ENCODE peak calls at places on chromosome 16, in eight cellular contexts. One of them, this sample, is unnamed.

GRCh38 chr16:11572301-11572995 is 14.3 kb downstream of the LITAF start:
- DNase-seq in progenitor cell of endocrine pancreas: no peak
- DNase-seq in fibroblast of the aortic adventitia: no peak
- DNase-seq in ovary: no peak
- DNase-seq in nephron progenitor cell: no peak
- DNase-seq in adrenal gland: no peak
- DNase-seq in cardiac fibroblast: no peak
- DNase-seq in transverse colon: peak
- DNase-seq in this sample: no peak

GRCh38 chr16:66979011-66979717 is 9.2 kb upstream of the CES4A start:
- DNase-seq in adrenal gland: no peak
- DNase-seq in nephron progenitor cell: no peak
- DNase-seq in cardiac fibroblast: no peak
- DNase-seq in progenitor cell of endocrine pancreas: no peak
- DNase-seq in fibroblast of the aortic adventitia: no peak
- DNase-seq in transverse colon: no peak
- DNase-seq in ovary: no peak
- DNase-seq in this sample: no peak

GRCh38 chr16:69494993-69495392 is 70.6 kb downstream of the CYB5B start:
- DNase-seq in progenitor cell of endocrine pancreas: no peak
- DNase-seq in ovary: no peak
- DNase-seq in adrenal gland: no peak
- DNase-seq in cardiac fibroblast: peak
- DNase-seq in nephron progenitor cell: no peak
- DNase-seq in fibroblast of the aortic adventitia: no peak
- DNase-seq in transverse colon: peak
- DNase-seq in this sample: peak

GRCh38 chr16:77585852-77586251 is 136.5 kb upstream of the NUDT7 start:
- DNase-seq in nephron progenitor cell: no peak
- DNase-seq in cardiac fibroblast: peak
- DNase-seq in ovary: no peak
- DNase-seq in fibroblast of the aortic adventitia: peak
- DNase-seq in progenitor cell of endocrine pancreas: no peak
- DNase-seq in transverse colon: no peak
- DNase-seq in adrenal gland: no peak
- DNase-seq in this sample: no peak

GRCh38 chr16:7025616-7026190 is 306.9 kb upstream of the RBFOX1 start:
- DNase-seq in nephron progenitor cell: peak
- DNase-seq in transverse colon: peak
- DNase-seq in ovary: peak
- DNase-seq in adrenal gland: peak
- DNase-seq in fibroblast of the aortic adventitia: no peak
- DNase-seq in cardiac fibroblast: peak
- DNase-seq in progenitor cell of endocrine pancreas: peak
- DNase-seq in this sample: peak

GRCh38 chr16:30484887-30485286 is 12.3 kb downstream of the ITGAL start:
- DNase-seq in nephron progenitor cell: no peak
- DNase-seq in cardiac fibroblast: no peak
- DNase-seq in progenitor cell of endocrine pancreas: no peak
- DNase-seq in ovary: no peak
- DNase-seq in adrenal gland: no peak
- DNase-seq in transverse colon: no peak
- DNase-seq in fibroblast of the aortic adventitia: no peak
- DNase-seq in this sample: no peak

GRCh38 chr16:22938647-22939046 is 124.7 kb downstream of the HS3ST2 start:
- DNase-seq in nephron progenitor cell: no peak
- DNase-seq in ovary: no peak
- DNase-seq in fibroblast of the aortic adventitia: no peak
- DNase-seq in adrenal gland: no peak
- DNase-seq in progenitor cell of endocrine pancreas: no peak
- DNase-seq in transverse colon: no peak
- DNase-seq in cardiac fibroblast: no peak
- DNase-seq in this sample: no peak

GRCh38 chr16:16014329-16015224 is 65.2 kb downstream of the ABCC1 start:
- DNase-seq in ovary: peak
- DNase-seq in cardiac fibroblast: peak
- DNase-seq in progenitor cell of endocrine pancreas: no peak
- DNase-seq in transverse colon: peak
- DNase-seq in nephron progenitor cell: no peak
- DNase-seq in adrenal gland: peak
- DNase-seq in fibroblast of the aortic adventitia: peak
- DNase-seq in this sample: no peak

GRCh38 chr16:66170989-66171388 is 195.5 kb upstream of the CDH5 start:
- DNase-seq in progenitor cell of endocrine pancreas: no peak
- DNase-seq in cardiac fibroblast: no peak
- DNase-seq in ovary: no peak
- DNase-seq in adrenal gland: no peak
- DNase-seq in fibroblast of the aortic adventitia: no peak
- DNase-seq in nephron progenitor cell: no peak
- DNase-seq in transverse colon: no peak
- DNase-seq in this sample: no peak

GRCh38 chr16:64412578-64413280 is 709.1 kb downstream of the CDH11 start:
- DNase-seq in nephron progenitor cell: no peak
- DNase-seq in cardiac fibroblast: peak
- DNase-seq in adrenal gland: peak
- DNase-seq in fibroblast of the aortic adventitia: peak
- DNase-seq in progenitor cell of endocrine pancreas: no peak
- DNase-seq in transverse colon: no peak
- DNase-seq in ovary: no peak
- DNase-seq in this sample: no peak

GRCh38 chr16:64409762-64410161 is 712.1 kb downstream of the CDH11 start:
- DNase-seq in adrenal gland: peak
- DNase-seq in progenitor cell of endocrine pancreas: no peak
- DNase-seq in nephron progenitor cell: no peak
- DNase-seq in ovary: no peak
- DNase-seq in fibroblast of the aortic adventitia: peak
- DNase-seq in cardiac fibroblast: peak
- DNase-seq in transverse colon: no peak
- DNase-seq in this sample: no peak

GRCh38 chr16:64410306-64410705 is 711.6 kb downstream of the CDH11 start:
- DNase-seq in ovary: no peak
- DNase-seq in nephron progenitor cell: no peak
- DNase-seq in transverse colon: no peak
- DNase-seq in fibroblast of the aortic adventitia: peak
- DNase-seq in progenitor cell of endocrine pancreas: no peak
- DNase-seq in cardiac fibroblast: peak
- DNase-seq in adrenal gland: no peak
- DNase-seq in this sample: no peak

GRCh38 chr16:64406661-64407267 is 715.1 kb downstream of the CDH11 start:
- DNase-seq in nephron progenitor cell: no peak
- DNase-seq in transverse colon: no peak
- DNase-seq in cardiac fibroblast: no peak
- DNase-seq in adrenal gland: no peak
- DNase-seq in ovary: no peak
- DNase-seq in progenitor cell of endocrine pancreas: no peak
- DNase-seq in fibroblast of the aortic adventitia: no peak
- DNase-seq in this sample: no peak

GRCh38 chr16:64408699-64409098 is 713.2 kb downstream of the CDH11 start:
- DNase-seq in nephron progenitor cell: no peak
- DNase-seq in cardiac fibroblast: no peak
- DNase-seq in fibroblast of the aortic adventitia: no peak
- DNase-seq in ovary: no peak
- DNase-seq in transverse colon: no peak
- DNase-seq in progenitor cell of endocrine pancreas: no peak
- DNase-seq in adrenal gland: no peak
- DNase-seq in this sample: no peak
- TF ChIP-seq CTCF in nephron progenitor cell: no peak
- TF ChIP-seq CTCF in cardiac fibroblast: no peak
- TF ChIP-seq CTCF in fibroblast of the aortic adventitia: no peak
- TF ChIP-seq CTCF in ovary: no peak
- TF ChIP-seq CTCF in transverse colon: no peak
- TF ChIP-seq CTCF in progenitor cell of endocrine pancreas: no peak
- TF ChIP-seq CTCF in adrenal gland: no peak
- TF ChIP-seq CTCF in this sample: no peak

GRCh38 chr16:57852189-57852588 is 49.9 kb upstream of the KIFC3 start:
- DNase-seq in nephron progenitor cell: no peak
- DNase-seq in progenitor cell of endocrine pancreas: no peak
- DNase-seq in ovary: no peak
- DNase-seq in adrenal gland: no peak
- DNase-seq in transverse colon: no peak
- DNase-seq in fibroblast of the aortic adventitia: no peak
- DNase-seq in cardiac fibroblast: no peak
- DNase-seq in this sample: no peak
- TF ChIP-seq CTCF in nephron progenitor cell: no peak
- TF ChIP-seq CTCF in progenitor cell of endocrine pancreas: no peak
- TF ChIP-seq CTCF in ovary: no peak
- TF ChIP-seq CTCF in adrenal gland: no peak
- TF ChIP-seq CTCF in transverse colon: no peak
- TF ChIP-seq CTCF in fibroblast of the aortic adventitia: no peak
- TF ChIP-seq CTCF in cardiac fibroblast: no peak
- TF ChIP-seq CTCF in this sample: no peak

GRCh38 chr16:51813609-51814008 is 662.5 kb upstream of the SALL1 start:
- DNase-seq in fibroblast of the aortic adventitia: no peak
- DNase-seq in transverse colon: no peak
- DNase-seq in cardiac fibroblast: no peak
- DNase-seq in progenitor cell of endocrine pancreas: no peak
- DNase-seq in ovary: no peak
- DNase-seq in nephron progenitor cell: no peak
- DNase-seq in adrenal gland: no peak
- DNase-seq in this sample: no peak
- TF ChIP-seq CTCF in fibroblast of the aortic adventitia: peak
- TF ChIP-seq CTCF in transverse colon: no peak
- TF ChIP-seq CTCF in cardiac fibroblast: no peak
- TF ChIP-seq CTCF in progenitor cell of endocrine pancreas: peak
- TF ChIP-seq CTCF in ovary: no peak
- TF ChIP-seq CTCF in nephron progenitor cell: no peak
- TF ChIP-seq CTCF in adrenal gland: no peak
- TF ChIP-seq CTCF in this sample: no peak

GRCh38 chr16:50265260-50265659 is 1.1 kb upstream of the ADCY7 start:
- DNase-seq in transverse colon: peak
- DNase-seq in nephron progenitor cell: no peak
- DNase-seq in fibroblast of the aortic adventitia: no peak
- DNase-seq in progenitor cell of endocrine pancreas: no peak
- DNase-seq in ovary: no peak
- DNase-seq in adrenal gland: no peak
- DNase-seq in cardiac fibroblast: no peak
- DNase-seq in this sample: no peak
- TF ChIP-seq CTCF in transverse colon: peak
- TF ChIP-seq CTCF in nephron progenitor cell: no peak
- TF ChIP-seq CTCF in fibroblast of the aortic adventitia: peak
- TF ChIP-seq CTCF in progenitor cell of endocrine pancreas: peak
- TF ChIP-seq CTCF in ovary: no peak
- TF ChIP-seq CTCF in adrenal gland: no peak
- TF ChIP-seq CTCF in cardiac fibroblast: no peak
- TF ChIP-seq CTCF in this sample: no peak

GRCh38 chr16:830107-830870 is 29.8 kb upstream of the GNG13 start:
- DNase-seq in ovary: no peak
- DNase-seq in transverse colon: no peak
- DNase-seq in nephron progenitor cell: no peak
- DNase-seq in cardiac fibroblast: no peak
- DNase-seq in fibroblast of the aortic adventitia: no peak
- DNase-seq in progenitor cell of endocrine pancreas: no peak
- DNase-seq in adrenal gland: no peak
- DNase-seq in this sample: no peak
- TF ChIP-seq CTCF in ovary: no peak
- TF ChIP-seq CTCF in transverse colon: no peak
- TF ChIP-seq CTCF in nephron progenitor cell: no peak
- TF ChIP-seq CTCF in cardiac fibroblast: no peak
- TF ChIP-seq CTCF in fibroblast of the aortic adventitia: no peak
- TF ChIP-seq CTCF in progenitor cell of endocrine pancreas: no peak
- TF ChIP-seq CTCF in adrenal gland: no peak
- TF ChIP-seq CTCF in this sample: no peak

DNA sequence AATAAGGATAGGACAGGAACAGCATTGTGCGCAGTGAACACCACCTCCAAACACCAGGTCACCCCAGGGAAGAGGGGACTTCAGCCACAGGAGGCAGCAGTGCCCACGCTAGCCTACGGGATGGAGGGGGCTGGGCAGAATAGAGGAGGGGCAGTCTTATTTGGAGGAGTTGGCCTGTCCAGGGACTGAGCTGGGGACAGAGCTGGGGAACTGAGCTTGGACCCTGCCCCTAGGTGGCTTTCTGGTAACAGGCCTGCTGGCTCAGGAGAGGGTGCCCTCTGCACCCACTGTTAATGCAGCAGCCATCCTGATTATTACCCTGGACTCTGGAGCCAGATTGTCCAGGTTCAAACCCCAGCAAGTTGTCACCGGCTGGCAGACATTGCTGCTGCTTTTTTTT is 9.3 kb downstream of the CCDC102A start:
- DNase-seq in progenitor cell of endocrine pancreas: no peak
- DNase-seq in adrenal gland: no peak
- DNase-seq in nephron progenitor cell: no peak
- DNase-seq in ovary: peak
- DNase-seq in cardiac fibroblast: no peak
- DNase-seq in fibroblast of the aortic adventitia: no peak
- DNase-seq in transverse colon: no peak
- DNase-seq in this sample: no peak
- TF ChIP-seq CTCF in progenitor cell of endocrine pancreas: no peak
- TF ChIP-seq CTCF in adrenal gland: no peak
- TF ChIP-seq CTCF in nephron progenitor cell: no peak
- TF ChIP-seq CTCF in ovary: no peak
- TF ChIP-seq CTCF in cardiac fibroblast: no peak
- TF ChIP-seq CTCF in fibroblast of the aortic adventitia: no peak
- TF ChIP-seq CTCF in transverse colon: no peak
- TF ChIP-seq CTCF in this sample: no peak

DNA sequence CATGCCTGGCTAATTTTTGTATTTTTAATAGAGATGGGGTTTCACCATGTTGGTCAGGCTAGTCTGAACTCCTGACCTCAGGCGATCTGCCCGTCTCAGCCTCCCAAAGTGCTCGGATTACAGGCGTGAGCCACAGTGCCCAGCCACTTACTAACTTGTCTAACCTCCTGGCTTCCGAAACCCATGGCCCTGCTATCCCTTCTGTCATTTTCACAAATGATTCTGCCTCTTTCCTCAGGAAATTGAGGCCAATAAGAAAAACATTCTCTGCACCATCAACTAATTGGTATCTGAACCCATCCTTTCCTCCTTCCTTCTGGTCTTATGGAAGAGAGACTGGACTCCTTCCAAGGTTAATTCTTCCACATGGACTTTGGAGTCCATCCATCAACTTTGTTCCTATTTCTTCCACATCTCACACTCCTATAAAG is 27.9 kb upstream of the TNRC6A start:
- DNase-seq in adrenal gland: peak
- DNase-seq in fibroblast of the aortic adventitia: peak
- DNase-seq in nephron progenitor cell: no peak
- DNase-seq in cardiac fibroblast: peak
- DNase-seq in progenitor cell of endocrine pancreas: no peak
- DNase-seq in ovary: no peak
- DNase-seq in transverse colon: no peak
- DNase-seq in this sample: no peak
- TF ChIP-seq CTCF in adrenal gland: no peak
- TF ChIP-seq CTCF in fibroblast of the aortic adventitia: no peak
- TF ChIP-seq CTCF in nephron progenitor cell: no peak
- TF ChIP-seq CTCF in cardiac fibroblast: no peak
- TF ChIP-seq CTCF in progenitor cell of endocrine pancreas: no peak
- TF ChIP-seq CTCF in ovary: no peak
- TF ChIP-seq CTCF in transverse colon: no peak
- TF ChIP-seq CTCF in this sample: no peak